ENCODE peak calls at places on chromosomes 6 and 20, in five cellular contexts. H, X, S, K and P are unnamed samples.

GRCh38 chr20:24953621-24954133 is 4.6 kb downstream of the CST7 start:
- DNase-seq in H (no peak), X (peak), S (peak), K (no peak), P (no peak)

GRCh38 chr6:18101873-18102272 is 20.6 kb downstream of the NHLRC1 start:
- DNase-seq in S (no peak), X (no peak), H (no peak), K (no peak), P (no peak)

GRCh38 chr6:156555117-156555516 is 222.1 kb upstream of the ARID1B start:
- DNase-seq in H (no peak), K (no peak), X (no peak), S (no peak), P (no peak)

GRCh38 chr6:105458552-105458951 is 55.7 kb upstream of the PREP start:
- DNase-seq in K (no peak), S (no peak), X (no peak), H (no peak), P (no peak)

GRCh38 chr20:58587467-58587866 is 63.6 kb upstream of the STX16 start:
- DNase-seq in X (no peak), H (no peak), S (no peak), K (no peak), P (no peak)

GRCh38 chr20:50562262-50562701 is 52.1 kb downstream of the PTPN1 start:
- DNase-seq in H (no peak), X (no peak), K (no peak), S (no peak), P (no peak)

GRCh38 chr6:150165020-150165702 is 22.3 kb downstream of the PPP1R14C start:
- DNase-seq in H (no peak), X (no peak), S (no peak), K (no peak), P (no peak)

GRCh38 chr6:119628691-119629621 is 279.4 kb upstream of the MAN1A1 start:
- DNase-seq in H (no peak), K (no peak), S (no peak), X (no peak), P (no peak)

GRCh38 chr20:31811796-31812728 is 7.1 kb upstream of the MYLK2 start:
- DNase-seq in S (no peak), X (no peak), H (no peak), K (no peak), P (peak)

GRCh38 chr6:22569281-22570184 is at the start of gene HDGFL1:
- DNase-seq in H (no peak), S (no peak), K (no peak), X (peak), P (no peak)

GRCh38 chr6:127516676-127517273 is 2.4 kb downstream of the MTCL3 start:
- DNase-seq in K (peak), X (peak), H (peak), S (peak), P (peak)

GRCh38 chr20:41273445-41273844 is 44.1 kb downstream of the ZHX3 start:
- DNase-seq in K (no peak), S (no peak), X (no peak), H (no peak), P (no peak)

GRCh38 chr6:26056583-26057350 is 30.5 kb upstream of the HFE start:
- DNase-seq in S (no peak), X (no peak), H (no peak), K (no peak), P (no peak)

GRCh38 chr6:33136310-33136895 is 55.9 kb downstream of the COL11A2 start:
- DNase-seq in S (no peak), H (no peak), K (no peak), X (no peak), P (no peak)

GRCh38 chr6:95185874-95186273 is 391.5 kb upstream of the MANEA start:
- DNase-seq in H (no peak), X (no peak), K (no peak), S (no peak), P (no peak)

GRCh38 chr20:22374678-22375590 is 209.4 kb downstream of the FOXA2 start:
- DNase-seq in K (no peak), X (no peak), H (no peak), S (no peak), P (no peak)

GRCh38 chr20:61765871-61766654 is 299.6 kb downstream of the TAF4 start:
- DNase-seq in S (peak), H (no peak), K (no peak), X (peak), P (no peak)

GRCh38 chr6:47188588-47189021 is 121.1 kb downstream of the TNFRSF21 start:
- DNase-seq in K (peak), H (no peak), X (no peak), S (no peak), P (peak)

GRCh38 chr6:13431861-13432465 is 55.4 kb downstream of the GFOD1 start:
- DNase-seq in K (no peak), H (no peak), S (no peak), X (no peak), P (peak)

GRCh38 chr6:25612666-25613065 is 39.3 kb upstream of the SCGN start:
- DNase-seq in K (no peak), H (no peak), X (no peak), S (no peak), P (no peak)

GRCh38 chr6:44045672-44046015 is 81.6 kb downstream of the MRPL14 start:
- DNase-seq in X (no peak), H (no peak), S (no peak), K (no peak), P (no peak)

GRCh38 chr20:34045294-34045693 is 51.6 kb downstream of the RALY start:
- DNase-seq in X (no peak), H (no peak), S (no peak), K (no peak), P (no peak)

GRCh38 chr20:63741354-63741675 is 1.7 kb downstream of the SLC2A4RG start:
- DNase-seq in X (no peak), K (no peak), H (no peak), S (no peak), P (no peak)

GRCh38 chr20:51388227-51388626 is 154.3 kb downstream of the NFATC2 start:
- DNase-seq in K (no peak), H (no peak), X (no peak), S (no peak), P (no peak)

GRCh38 chr6:133042550-133043120 is 198.5 kb upstream of the EYA4 start:
- DNase-seq in S (no peak), H (no peak), K (no peak), X (no peak), P (no peak)

GRCh38 chr6:163513570-163514166 is 99.2 kb downstream of the QKI start:
- DNase-seq in S (no peak), H (no peak), X (no peak), K (peak), P (no peak)

GRCh38 chr6:142416179-142416578 is 114.4 kb downstream of the ADGRG6 start:
- DNase-seq in X (no peak), H (no peak), S (no peak), K (no peak), P (peak)

GRCh38 chr6:142605922-142606321 is 304.1 kb downstream of the ADGRG6 start:
- DNase-seq in K (no peak), X (no peak), H (no peak), S (no peak), P (peak)

GRCh38 chr20:63542031-63542559 is 4.9 kb upstream of the PTK6 start:
- DNase-seq in S (no peak), K (no peak), X (no peak), H (no peak), P (no peak)

GRCh38 chr20:34998331-34998950 is 42.8 kb downstream of the MYH7B start:
- DNase-seq in K (no peak), H (no peak), X (peak), S (peak), P (no peak)

GRCh38 chr20:17023811-17024210 is 203.0 kb upstream of the PCSK2 start:
- DNase-seq in X (peak), S (peak), K (no peak), H (peak), P (peak)

GRCh38 chr20:45174434-45175364 is at the start of gene PI3:
- DNase-seq in H (no peak), K (peak), X (no peak), S (no peak), P (peak)

GRCh38 chr20:62229667-62230066 is 8.7 kb upstream of the OSBPL2 start:
- DNase-seq in K (no peak), H (no peak), S (no peak), X (no peak), P (no peak)

GRCh38 chr6:66103954-66104353 is 396.9 kb upstream of the EYS start:
- DNase-seq in S (no peak), X (no peak), H (no peak), K (no peak), P (peak)

GRCh38 chr20:62394248-62395245 is 7.6 kb downstream of the RPS21 start:
- DNase-seq in X (no peak), H (no peak), S (no peak), K (no peak), P (no peak)

GRCh38 chr6:89385156-89385667 is 26.9 kb downstream of the RRAGD start:
- DNase-seq in H (no peak), S (peak), K (no peak), X (no peak), P (no peak)

GRCh38 chr6:112618796-112619195 is 271.7 kb downstream of the RFPL4B start:
- DNase-seq in K (peak), X (peak), H (peak), S (no peak), P (no peak)

GRCh38 chr20:4926531-4927156 is 74.7 kb downstream of the SLC23A2 start:
- DNase-seq in X (no peak), K (no peak), S (no peak), H (no peak), P (no peak)
- H3K4ac ChIP-seq in X (no peak), K (no peak), S (no peak), H (no peak), P (no peak)

GRCh38 chr6:135025175-135025574 is 29.4 kb downstream of the HBS1L start:
- DNase-seq in S (no peak), H (no peak), X (no peak), K (no peak), P (no peak)
- H2BK12ac ChIP-seq in S (no peak), H (no peak), X (no peak), K (no peak), P (no peak)

GRCh38 chr6:52502306-52503029 is 74.4 kb downstream of the TRAM2 start:
- DNase-seq in S (no peak), X (no peak), K (no peak), H (no peak), P (no peak)
- H3K4ac ChIP-seq in S (no peak), X (no peak), K (no peak), H (no peak), P (no peak)

GRCh38 chr6:124738496-124738895 is 223.7 kb upstream of the RNF217 start:
- DNase-seq in X (no peak), K (no peak), H (no peak), S (no peak), P (no peak)
- H2BK12ac ChIP-seq in X (no peak), K (no peak), H (no peak), S (no peak), P (no peak)

DNA sequence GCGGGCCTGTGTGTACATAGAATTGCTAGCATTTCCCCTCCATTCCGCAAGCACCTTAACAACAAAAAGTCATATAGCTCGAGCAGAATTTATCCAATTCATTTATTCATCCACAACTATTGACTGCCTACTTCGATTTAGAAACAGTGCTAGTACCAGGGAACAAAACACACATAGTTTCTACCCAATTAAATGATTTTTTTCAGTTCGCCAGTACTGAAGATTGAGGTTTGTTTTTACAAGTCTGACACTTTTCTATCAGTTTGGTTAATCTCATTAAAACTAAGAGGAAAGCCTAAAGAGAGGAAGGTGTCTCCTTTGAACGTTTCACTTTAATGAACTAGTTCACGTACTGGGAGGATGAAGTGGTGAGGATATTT is 589 bp upstream of the TAF11 start:
- DNase-seq in H (no peak), K (no peak), X (no peak), S (no peak), P (no peak)
- H3K4ac ChIP-seq in H (no peak), K (no peak), X (no peak), S (peak), P (no peak)

GRCh38 chr6:84801250-84801649 is 36.9 kb upstream of the TBX18 start:
- DNase-seq in H (no peak), S (no peak), X (no peak), K (no peak), P (no peak)

GRCh38 chr6:84796343-84796742 is 31.9 kb upstream of the TBX18 start:
- DNase-seq in H (no peak), K (no peak), X (no peak), S (no peak), P (no peak)

DNA sequence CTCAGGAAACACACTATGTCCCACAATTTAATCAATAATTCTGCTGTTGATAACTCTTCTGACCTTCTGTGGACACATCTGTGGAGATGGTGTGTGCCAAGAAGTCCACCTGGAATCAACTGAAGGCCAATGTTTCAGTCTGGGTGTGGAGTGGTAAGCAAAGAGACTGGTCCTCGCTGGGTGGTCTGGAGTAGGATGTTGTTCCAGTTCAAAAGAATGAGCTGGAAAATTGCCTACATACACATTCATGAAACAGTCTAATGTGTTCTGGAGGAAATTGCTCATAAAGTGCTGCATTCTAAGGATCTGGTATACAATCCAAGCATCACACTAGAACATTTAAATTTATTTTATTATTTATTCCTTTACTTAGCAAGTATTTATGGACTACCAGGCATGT is 33.9 kb upstream of the TBX18 start:
- DNase-seq in K (no peak), X (no peak), H (no peak), S (no peak), P (no peak)
- H2BK12ac ChIP-seq in K (no peak), X (no peak), H (no peak), S (no peak), P (no peak)

GRCh38 chr6:129497591-129498555 is 212.1 kb downstream of the ARHGAP18 start:
- DNase-seq in S (no peak), H (no peak), K (no peak), X (no peak), P (no peak)
- H3K4ac ChIP-seq in S (no peak), H (no peak), K (no peak), X (no peak), P (no peak)

GRCh38 chr6:40903456-40903855 is 135.6 kb downstream of the UNC5CL start:
- DNase-seq in X (no peak), K (no peak), H (no peak), S (no peak), P (no peak)

GRCh38 chr6:40906759-40907158 is 132.3 kb downstream of the UNC5CL start:
- DNase-seq in K (no peak), S (no peak), H (no peak), X (no peak), P (no peak)

GRCh38 chr6:40901322-40902055 is 137.5 kb downstream of the UNC5CL start:
- DNase-seq in S (no peak), K (no peak), X (no peak), H (no peak), P (no peak)

GRCh38 chr6:40907198-40907701 is 131.8 kb downstream of the UNC5CL start:
- DNase-seq in H (no peak), X (no peak), S (no peak), K (no peak), P (peak)

DNA sequence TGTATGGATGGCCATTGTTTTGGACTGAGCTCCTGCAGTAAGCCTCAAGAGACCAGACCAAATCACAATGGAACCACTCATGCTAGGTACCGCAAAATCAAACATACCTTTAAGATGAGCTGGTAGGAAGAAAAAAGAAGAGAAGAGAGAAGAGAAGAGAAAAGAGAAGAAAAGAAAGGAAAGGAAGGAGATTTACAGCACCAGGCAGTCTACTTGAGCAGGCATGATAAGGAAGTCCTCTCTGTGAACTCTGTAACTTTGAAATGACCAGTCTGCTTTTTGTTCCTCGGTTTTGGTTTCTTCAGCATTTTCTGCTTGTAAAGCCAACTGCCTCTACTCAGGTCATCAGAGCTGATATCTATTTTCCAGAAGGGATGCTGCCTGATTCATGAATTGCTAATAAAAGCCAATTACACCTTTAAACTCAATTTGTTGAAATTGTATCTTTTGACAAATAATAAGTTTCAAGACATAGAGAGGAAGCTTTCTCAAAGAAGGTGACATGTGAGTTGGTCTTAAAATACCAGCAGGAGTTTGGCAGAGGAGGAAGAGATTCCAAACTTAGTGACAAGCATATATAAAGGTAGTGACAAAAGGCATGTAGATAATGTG is 134.3 kb downstream of the UNC5CL start:
- DNase-seq in X (no peak), H (no peak), K (no peak), S (no peak), P (no peak)
- H2BK12ac ChIP-seq in X (no peak), H (no peak), K (no peak), S (no peak), P (no peak)

GRCh38 chr6:166476061-166476591 is 93.4 kb upstream of the MPC1 start:
- DNase-seq in H (no peak), K (no peak), X (no peak), S (no peak), P (no peak)

GRCh38 chr6:166478782-166479592 is 96.2 kb upstream of the MPC1 start:
- DNase-seq in S (no peak), X (no peak), H (no peak), K (no peak), P (no peak)

GRCh38 chr6:166477647-166478365 is 95.1 kb upstream of the MPC1 start:
- DNase-seq in K (no peak), S (no peak), H (no peak), X (no peak), P (no peak)

GRCh38 chr6:166474721-166475565 is 92.2 kb upstream of the MPC1 start:
- DNase-seq in S (no peak), K (no peak), H (no peak), X (no peak), P (no peak)

GRCh38 chr6:166476634-166477215 is 94.0 kb upstream of the MPC1 start:
- DNase-seq in K (no peak), X (no peak), H (no peak), S (no peak), P (no peak)
- H3K4ac ChIP-seq in K (no peak), X (no peak), H (no peak), S (no peak), P (no peak)

GRCh38 chr6:170453586-170454511 is 99.3 kb downstream of the PSMB1 start:
- DNase-seq in S (no peak), X (no peak), H (no peak), K (no peak), P (no peak)
- H2BK12ac ChIP-seq in S (peak), X (no peak), H (peak), K (no peak), P (no peak)